ENCODE peak calls at places on chromosomes 5 and 9, in seven cellular contexts. One of them, this sample, is unnamed.

GRCh38 chr5:10235350-10235749 is 14.3 kb downstream of the ATPSCKMT start:
- DNase-seq in osteoblast: no peak
- DNase-seq in fibroblast of lung: peak; percentile 43
- DNase-seq in A673: no peak
- DNase-seq in PC-3: peak; percentile 48
- DNase-seq in CD8-positive, alpha-beta T cell: no peak
- DNase-seq in transverse colon: no peak
- DNase-seq in this sample: no peak

GRCh38 chr9:112852741-112853505 is 37.8 kb downstream of the SLC46A2 start:
- DNase-seq in osteoblast: no peak
- DNase-seq in fibroblast of lung: no peak
- DNase-seq in A673: no peak
- DNase-seq in PC-3: no peak
- DNase-seq in CD8-positive, alpha-beta T cell: no peak
- DNase-seq in transverse colon: no peak
- DNase-seq in this sample: no peak

GRCh38 chr9:95937131-95937530 is 61.6 kb downstream of the ERCC6L2 start:
- DNase-seq in osteoblast: no peak
- DNase-seq in fibroblast of lung: peak; percentile 2
- DNase-seq in A673: no peak
- DNase-seq in PC-3: no peak
- DNase-seq in CD8-positive, alpha-beta T cell: no peak
- DNase-seq in transverse colon: no peak
- DNase-seq in this sample: no peak

GRCh38 chr9:78967557-78968212 is 604.1 kb upstream of the TLE4 start:
- DNase-seq in osteoblast: peak; percentile 22
- DNase-seq in fibroblast of lung: no peak
- DNase-seq in A673: no peak
- DNase-seq in PC-3: peak; percentile 44
- DNase-seq in CD8-positive, alpha-beta T cell: no peak
- DNase-seq in transverse colon: no peak
- DNase-seq in this sample: no peak

GRCh38 chr9:94881023-94881422 is 154.5 kb downstream of the AOPEP start:
- DNase-seq in osteoblast: no peak
- DNase-seq in fibroblast of lung: peak; percentile 62
- DNase-seq in A673: no peak
- DNase-seq in PC-3: no peak
- DNase-seq in CD8-positive, alpha-beta T cell: no peak
- DNase-seq in transverse colon: no peak
- DNase-seq in this sample: no peak

GRCh38 chr9:133505186-133505830 is 19.5 kb downstream of the MYMK start:
- DNase-seq in osteoblast: peak; percentile 93
- DNase-seq in fibroblast of lung: peak; percentile 48
- DNase-seq in A673: no peak
- DNase-seq in PC-3: no peak
- DNase-seq in CD8-positive, alpha-beta T cell: no peak
- DNase-seq in transverse colon: no peak
- DNase-seq in this sample: no peak

GRCh38 chr5:50666261-50667078 is at the start of gene PARP8:
- DNase-seq in osteoblast: peak; percentile 86
- DNase-seq in fibroblast of lung: peak; percentile 36
- DNase-seq in A673: peak; percentile 62
- DNase-seq in PC-3: no peak
- DNase-seq in CD8-positive, alpha-beta T cell: peak; percentile 59
- DNase-seq in transverse colon: peak; percentile 52
- DNase-seq in this sample: peak; percentile 76

GRCh38 chr5:40841068-40841805 is at the start of gene CARD6:
- DNase-seq in osteoblast: no peak
- DNase-seq in fibroblast of lung: no peak
- DNase-seq in A673: peak; percentile 74
- DNase-seq in PC-3: peak; percentile 35
- DNase-seq in CD8-positive, alpha-beta T cell: no peak
- DNase-seq in transverse colon: no peak
- DNase-seq in this sample: peak; percentile 16

GRCh38 chr9:13378171-13378570 is 98.7 kb upstream of the MPDZ start:
- DNase-seq in osteoblast: no peak
- DNase-seq in fibroblast of lung: peak; percentile 93
- DNase-seq in A673: no peak
- DNase-seq in PC-3: no peak
- DNase-seq in CD8-positive, alpha-beta T cell: no peak
- DNase-seq in transverse colon: no peak
- DNase-seq in this sample: no peak

GRCh38 chr5:109880907-109881685 is 191.4 kb downstream of the MAN2A1 start:
- DNase-seq in osteoblast: no peak
- DNase-seq in fibroblast of lung: peak; percentile 68
- DNase-seq in A673: no peak
- DNase-seq in PC-3: no peak
- DNase-seq in CD8-positive, alpha-beta T cell: no peak
- DNase-seq in transverse colon: no peak
- DNase-seq in this sample: no peak

GRCh38 chr5:174505621-174506020 is 218.8 kb upstream of the MSX2 start:
- DNase-seq in osteoblast: no peak
- DNase-seq in fibroblast of lung: peak; percentile 58
- DNase-seq in A673: peak; percentile 29
- DNase-seq in PC-3: peak; percentile 82
- DNase-seq in CD8-positive, alpha-beta T cell: no peak
- DNase-seq in transverse colon: no peak
- DNase-seq in this sample: no peak

GRCh38 chr5:174503086-174503460 is 221.3 kb upstream of the MSX2 start:
- DNase-seq in osteoblast: no peak
- DNase-seq in fibroblast of lung: no peak
- DNase-seq in A673: no peak
- DNase-seq in PC-3: no peak
- DNase-seq in CD8-positive, alpha-beta T cell: no peak
- DNase-seq in transverse colon: no peak
- DNase-seq in this sample: no peak

GRCh38 chr5:174503461-174504265 is 220.7 kb upstream of the MSX2 start:
- DNase-seq in osteoblast: no peak
- DNase-seq in fibroblast of lung: peak; percentile 88
- DNase-seq in A673: peak; percentile 65
- DNase-seq in PC-3: peak; percentile 92
- DNase-seq in CD8-positive, alpha-beta T cell: no peak
- DNase-seq in transverse colon: peak; percentile 52
- DNase-seq in this sample: no peak

GRCh38 chr5:174501461-174502069 is 222.8 kb upstream of the MSX2 start:
- DNase-seq in osteoblast: peak; percentile 71
- DNase-seq in fibroblast of lung: peak; percentile 82
- DNase-seq in A673: no peak
- DNase-seq in PC-3: peak; percentile 13
- DNase-seq in CD8-positive, alpha-beta T cell: no peak
- DNase-seq in transverse colon: no peak
- DNase-seq in this sample: no peak

GRCh38 chr5:174504266-174504726 is 220.1 kb upstream of the MSX2 start:
- DNase-seq in osteoblast: no peak
- DNase-seq in fibroblast of lung: peak; percentile 36
- DNase-seq in A673: peak; percentile 61
- DNase-seq in PC-3: peak; percentile 46
- DNase-seq in CD8-positive, alpha-beta T cell: no peak
- DNase-seq in transverse colon: no peak
- DNase-seq in this sample: no peak
- H3K4me3 ChIP-seq in osteoblast: peak overlapping the region; percentile 34
- H3K4me3 ChIP-seq in fibroblast of lung: no peak overlapping the region
- H3K4me3 ChIP-seq in A673: peak overlapping the region; percentile 22
- H3K4me3 ChIP-seq in PC-3: peak overlapping the region; percentile 50
- H3K4me3 ChIP-seq in CD8-positive, alpha-beta T cell: no peak overlapping the region
- H3K4me3 ChIP-seq in transverse colon: no peak overlapping the region
- H3K4me3 ChIP-seq in this sample: no peak overlapping the region

DNA sequence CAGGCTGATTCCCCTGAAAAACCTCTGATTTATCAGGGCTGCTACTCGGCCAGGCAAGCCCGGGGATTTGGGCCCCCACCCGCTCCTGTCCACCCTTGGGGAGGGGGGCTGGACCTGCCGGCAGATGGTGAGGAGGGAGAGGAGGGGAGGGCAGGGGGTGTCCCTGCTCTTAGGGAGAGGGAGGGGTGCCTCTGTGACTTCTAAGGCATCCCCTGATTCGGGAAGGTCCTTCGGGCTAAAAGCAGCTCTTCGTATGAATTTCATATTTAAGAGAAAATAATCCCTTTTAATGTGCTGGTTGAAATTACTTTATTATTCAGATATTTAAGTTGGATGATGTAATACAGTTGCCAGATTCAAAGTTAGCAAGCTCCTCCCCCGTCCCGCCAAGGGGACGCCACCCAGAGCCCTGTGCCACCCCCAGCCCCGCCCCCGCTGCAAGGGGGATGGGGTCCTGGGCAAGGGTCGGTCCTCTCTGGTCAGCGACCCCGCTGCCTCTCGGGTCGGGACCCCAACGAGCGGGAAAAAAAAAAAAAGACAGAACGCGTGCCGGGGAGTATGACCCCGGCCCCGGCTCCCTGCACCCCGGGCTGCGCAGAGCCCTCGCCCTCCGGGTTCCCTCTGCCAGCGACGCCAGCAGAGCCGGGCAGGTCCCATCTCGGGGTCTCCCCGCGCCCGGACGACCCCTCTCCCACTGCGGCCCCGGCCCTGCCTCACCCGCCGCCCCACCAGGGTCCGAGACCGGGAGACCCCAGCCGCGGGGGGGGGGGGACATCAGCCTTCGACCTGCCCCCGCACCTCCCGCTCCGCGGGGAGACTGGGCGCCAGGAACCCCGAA is 12.4 kb downstream of the LHX3 start:
- DNase-seq in osteoblast: no peak
- DNase-seq in fibroblast of lung: no peak
- DNase-seq in A673: no peak
- DNase-seq in PC-3: no peak
- DNase-seq in CD8-positive, alpha-beta T cell: no peak
- DNase-seq in transverse colon: no peak
- DNase-seq in this sample: peak; percentile 90
- H3K27me3 ChIP-seq in osteoblast: peaks cover 74% of the 10 kb centered on the region
- H3K27me3 ChIP-seq in fibroblast of lung: peaks cover 47% of the 10 kb centered on the region
- H3K27me3 ChIP-seq in A673: peaks cover 58% of the 10 kb centered on the region
- H3K27me3 ChIP-seq in PC-3: peaks cover 23% of the 10 kb centered on the region
- H3K27me3 ChIP-seq in CD8-positive, alpha-beta T cell: peaks cover 6% of the 10 kb centered on the region
- H3K27me3 ChIP-seq in transverse colon: peaks cover 91% of the 10 kb centered on the region
- H3K27me3 ChIP-seq in this sample: peaks cover 69% of the 10 kb centered on the region

DNA sequence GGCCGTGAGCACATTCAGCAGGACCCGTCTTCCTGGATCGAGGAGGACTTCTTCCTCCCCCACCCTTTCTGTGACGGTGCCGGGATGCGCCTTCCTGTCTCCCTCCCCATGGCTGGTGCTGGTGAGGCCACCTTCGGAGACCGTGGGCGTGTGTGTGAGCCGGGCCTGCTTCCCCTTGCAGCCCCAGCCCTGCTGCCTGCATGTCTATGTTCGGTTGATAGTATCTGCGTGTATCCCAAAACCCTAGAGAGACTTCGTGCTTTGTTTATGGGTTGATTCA is 12.8 kb downstream of the CEP72 start:
- DNase-seq in osteoblast: peak; percentile 44
- DNase-seq in fibroblast of lung: no peak
- DNase-seq in A673: peak; percentile 7
- DNase-seq in PC-3: no peak
- DNase-seq in CD8-positive, alpha-beta T cell: no peak
- DNase-seq in transverse colon: no peak
- DNase-seq in this sample: no peak
- H3K36me3 ChIP-seq in osteoblast: peaks cover 19% of the 10 kb centered on the region
- H3K36me3 ChIP-seq in fibroblast of lung: peaks cover 3% of the 10 kb centered on the region
- H3K36me3 ChIP-seq in A673: peaks cover 35% of the 10 kb centered on the region
- H3K36me3 ChIP-seq in PC-3: peaks cover 44% of the 10 kb centered on the region
- H3K36me3 ChIP-seq in CD8-positive, alpha-beta T cell: peaks cover 21% of the 10 kb centered on the region
- H3K36me3 ChIP-seq in transverse colon: no peaks in the 10 kb centered on the region
- H3K36me3 ChIP-seq in this sample: peaks cover 26% of the 10 kb centered on the region

GRCh38 chr5:103424453-103425205 is 138.0 kb downstream of the NUDT12 start:
- DNase-seq in osteoblast: peak; percentile 39
- DNase-seq in fibroblast of lung: peak; percentile 91
- DNase-seq in A673: no peak
- DNase-seq in PC-3: no peak
- DNase-seq in CD8-positive, alpha-beta T cell: no peak
- DNase-seq in transverse colon: no peak
- DNase-seq in this sample: no peak
- H3K4me3 ChIP-seq in osteoblast: no peak overlapping the region
- H3K4me3 ChIP-seq in fibroblast of lung: no peak overlapping the region
- H3K4me3 ChIP-seq in A673: no peak overlapping the region
- H3K4me3 ChIP-seq in PC-3: no peak overlapping the region
- H3K4me3 ChIP-seq in CD8-positive, alpha-beta T cell: no peak overlapping the region
- H3K4me3 ChIP-seq in transverse colon: no peak overlapping the region
- H3K4me3 ChIP-seq in this sample: no peak overlapping the region

GRCh38 chr5:141874262-141874964 is 3.8 kb downstream of the PCDH1 start:
- DNase-seq in osteoblast: no peak
- DNase-seq in fibroblast of lung: no peak
- DNase-seq in A673: no peak
- DNase-seq in PC-3: no peak
- DNase-seq in CD8-positive, alpha-beta T cell: no peak
- DNase-seq in transverse colon: peak; percentile 87
- DNase-seq in this sample: peak; percentile 44
- H3K27me3 ChIP-seq in osteoblast: peaks cover 62% of the 10 kb centered on the region
- H3K27me3 ChIP-seq in fibroblast of lung: peaks cover 60% of the 10 kb centered on the region
- H3K27me3 ChIP-seq in A673: peaks cover 48% of the 10 kb centered on the region
- H3K27me3 ChIP-seq in PC-3: no peaks in the 10 kb centered on the region
- H3K27me3 ChIP-seq in CD8-positive, alpha-beta T cell: peaks cover 37% of the 10 kb centered on the region
- H3K27me3 ChIP-seq in transverse colon: peaks cover 41% of the 10 kb centered on the region
- H3K27me3 ChIP-seq in this sample: peaks cover 8% of the 10 kb centered on the region

GRCh38 chr5:66010476-66010875 is 84.1 kb downstream of the ERBIN start:
- DNase-seq in osteoblast: no peak
- DNase-seq in fibroblast of lung: peak; percentile 27
- DNase-seq in A673: no peak
- DNase-seq in PC-3: peak; percentile 2
- DNase-seq in CD8-positive, alpha-beta T cell: no peak
- DNase-seq in transverse colon: no peak
- DNase-seq in this sample: no peak

GRCh38 chr5:66012271-66012670 is 85.9 kb downstream of the ERBIN start:
- DNase-seq in osteoblast: no peak
- DNase-seq in fibroblast of lung: no peak
- DNase-seq in A673: no peak
- DNase-seq in PC-3: no peak
- DNase-seq in CD8-positive, alpha-beta T cell: no peak
- DNase-seq in transverse colon: no peak
- DNase-seq in this sample: no peak

GRCh38 chr5:66013906-66014305 is 87.5 kb downstream of the ERBIN start:
- DNase-seq in osteoblast: no peak
- DNase-seq in fibroblast of lung: no peak
- DNase-seq in A673: no peak
- DNase-seq in PC-3: no peak
- DNase-seq in CD8-positive, alpha-beta T cell: no peak
- DNase-seq in transverse colon: no peak
- DNase-seq in this sample: no peak

DNA sequence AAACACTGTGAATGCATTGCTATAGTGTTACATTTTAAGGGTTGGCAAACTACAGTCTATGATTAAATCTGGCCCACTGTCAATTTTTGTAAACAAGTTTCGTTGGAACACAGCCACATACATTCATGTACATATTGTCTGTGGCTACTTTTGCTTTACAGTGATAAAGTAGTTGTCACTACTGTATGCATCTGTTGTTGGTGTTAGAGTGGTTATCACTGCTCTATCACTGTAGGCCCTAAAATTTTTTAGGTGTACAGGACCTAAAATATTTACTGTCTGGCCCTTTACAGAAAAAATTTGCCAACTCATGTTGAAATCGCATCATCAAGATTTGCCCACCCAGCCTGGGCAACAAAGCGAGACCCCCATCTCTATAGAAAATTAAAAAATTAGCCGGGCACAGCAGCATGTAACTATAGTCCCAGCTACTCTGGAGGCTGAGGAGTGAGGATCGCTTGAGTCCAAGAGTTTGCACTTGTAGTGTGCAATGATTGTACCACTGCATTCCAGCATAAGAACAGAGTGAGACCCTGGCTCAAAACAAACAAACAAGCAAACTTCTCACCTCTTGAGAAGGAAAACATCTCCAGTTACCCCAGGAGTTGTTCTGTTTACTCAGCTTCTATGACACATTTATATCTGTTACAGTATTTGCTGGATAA is 89.1 kb downstream of the ERBIN start:
- DNase-seq in osteoblast: no peak
- DNase-seq in fibroblast of lung: no peak
- DNase-seq in A673: no peak
- DNase-seq in PC-3: peak; percentile 8
- DNase-seq in CD8-positive, alpha-beta T cell: no peak
- DNase-seq in transverse colon: no peak
- DNase-seq in this sample: no peak
- H3K36me3 ChIP-seq in osteoblast: peaks cover 45% of the 10 kb centered on the region
- H3K36me3 ChIP-seq in fibroblast of lung: peaks cover 2% of the 10 kb centered on the region
- H3K36me3 ChIP-seq in A673: no peaks in the 10 kb centered on the region
- H3K36me3 ChIP-seq in PC-3: no peaks in the 10 kb centered on the region
- H3K36me3 ChIP-seq in CD8-positive, alpha-beta T cell: peaks cover 4% of the 10 kb centered on the region
- H3K36me3 ChIP-seq in transverse colon: no peaks in the 10 kb centered on the region
- H3K36me3 ChIP-seq in this sample: no peaks in the 10 kb centered on the region